ENCODE peak calls at places on chromosomes 3 and 15, in four cellular contexts. J is NCI-H1105 treated with DMSO at 0.1 percent for 48 hours, G is tibial artery, L is dorsolateral prefrontal cortex. K is an unnamed sample.

GRCh38 chr3:83435173-83435572 is 1523.6 kb upstream of the CADM2 start:
- DNase-seq in L (no peak), G (no peak), J (no peak), K (no peak)

GRCh38 chr3:140053794-140054193 is 118.8 kb downstream of the CLSTN2 start:
- DNase-seq in J (no peak), L (no peak), G (no peak), K (no peak)

GRCh38 chr3:56837196-56837955 is 35.6 kb upstream of the ARHGEF3 start:
- DNase-seq in L (no peak), J (no peak), G (no peak), K (no peak)

GRCh38 chr3:4019509-4019908 is 220.3 kb downstream of the LRRN1 start:
- DNase-seq in L (no peak), G (no peak), J (no peak), K (no peak)

GRCh38 chr3:127172670-127173515 is 20.0 kb upstream of the PRR23E start:
- DNase-seq in L (no peak), J (peak), G (peak), K (peak)

GRCh38 chr3:40191850-40192448 is 117.6 kb upstream of the EIF1B start:
- DNase-seq in J (peak), G (no peak), L (peak), K (peak)

GRCh38 chr3:143972495-143973351 is 1.1 kb downstream of the DIPK2A start:
- DNase-seq in J (peak), G (peak), L (peak), K (peak)

GRCh38 chr3:99757948-99758347 is 59.7 kb upstream of the CMSS1 start:
- DNase-seq in L (no peak), G (no peak), J (no peak), K (no peak)

GRCh38 chr15:64216161-64216560 is 53.3 kb upstream of the PPIB start:
- DNase-seq in J (no peak), G (no peak), L (no peak), K (no peak)

GRCh38 chr3:152843955-152844354 is 9.0 kb downstream of the P2RY1 start:
- DNase-seq in G (no peak), J (no peak), L (no peak), K (no peak)

GRCh38 chr15:56469484-56469883 is 4.5 kb upstream of the MNS1 start:
- DNase-seq in L (no peak), J (no peak), G (no peak), K (no peak)

GRCh38 chr15:77528290-77528967 is 104.3 kb downstream of the LINGO1 start:
- DNase-seq in L (no peak), J (no peak), G (peak), K (no peak)

GRCh38 chr15:29815000-29815704 is 7.1 kb downstream of the TJP1 start:
- DNase-seq in J (no peak), L (no peak), G (no peak), K (peak)

GRCh38 chr3:60240558-60240957 is 1010.7 kb downstream of the FHIT start:
- DNase-seq in J (peak), G (no peak), L (no peak), K (no peak)

GRCh38 chr3:13623101-13623654 is 74.3 kb downstream of the FBLN2 start:
- DNase-seq in J (no peak), L (no peak), G (no peak), K (peak)

GRCh38 chr3:82416828-82417227 is 655.4 kb upstream of the GBE1 start:
- DNase-seq in G (no peak), L (no peak), J (no peak), K (no peak)

GRCh38 chr3:56997675-56998074 is 62.8 kb upstream of the SPATA12 start:
- DNase-seq in L (no peak), J (no peak), G (no peak), K (no peak)

GRCh38 chr3:33918357-33918756 is 119.9 kb downstream of the PDCD6IP start:
- DNase-seq in G (no peak), L (no peak), J (no peak), K (peak)

GRCh38 chr3:187064210-187065115 is 74.8 kb downstream of the RPL39L start:
- DNase-seq in L (no peak), G (no peak), J (no peak), K (no peak)

K was measured in brain microvascular endothelial cell.